ENCODE peak calls at places on chromosomes 11 and 22, in nine cellular contexts. H is CD8-positive, alpha-beta memory T cell; J is CD8-positive, alpha-beta T cell; S is colonic mucosa; Y is pancreas; G is psoas muscle; U is tibial nerve; D is heart left ventricle; W is A549. Q is an unnamed sample.

GRCh38 chr11:112166561-112166960 is 611 bp upstream of the TEX12 start:
- DNase-seq in H (no peak), J (no peak), S (peak; percentile 62), Y (no peak), G (no peak), U (no peak), D (no peak), W (no peak), Q (no peak)

GRCh38 chr11:96307748-96308133 is 35.3 kb downstream of the MAML2 start:
- DNase-seq in H (no peak), J (no peak), S (peak; percentile 75), Y (no peak), G (no peak), U (no peak), D (no peak), W (peak; percentile 38), Q (no peak)

GRCh38 chr11:7543302-7543701 is 29.5 kb downstream of the PPFIBP2 start:
- DNase-seq in H (no peak), J (no peak), S (no peak), Y (no peak), G (no peak), U (no peak), D (no peak), W (no peak), Q (no peak)

GRCh38 chr11:108561535-108561991 is 32.0 kb downstream of the EXPH5 start:
- DNase-seq in H (no peak), J (no peak), S (no peak), Y (no peak), G (no peak), U (no peak), D (no peak), W (no peak), Q (no peak)

GRCh38 chr11:102760355-102761035 is 19.9 kb downstream of the MMP10 start:
- DNase-seq in H (no peak), J (no peak), S (no peak), Y (no peak), G (no peak), U (no peak), D (no peak), W (peak; percentile 18), Q (no peak)

GRCh38 chr11:128379587-128380279 is 207.6 kb downstream of the ETS1 start:
- DNase-seq in H (peak; percentile 10), J (peak; percentile 33), S (no peak), Y (no peak), G (no peak), U (no peak), D (no peak), W (no peak), Q (no peak)

GRCh38 chr11:62732830-62733229 is 4.5 kb downstream of the TTC9C start:
- DNase-seq in H (peak; percentile 19), J (no peak), S (no peak), Y (no peak), G (no peak), U (no peak), D (no peak), W (no peak), Q (no peak)

GRCh38 chr11:12381875-12382274 is 4.5 kb downstream of the PARVA start:
- DNase-seq in H (no peak), J (no peak), S (no peak), Y (no peak), G (no peak), U (no peak), D (no peak), W (no peak), Q (no peak)

GRCh38 chr22:30837531-30837930 is 131.0 kb downstream of the MORC2 start:
- DNase-seq in H (no peak), J (no peak), S (no peak), Y (no peak), G (no peak), U (no peak), D (no peak), W (no peak), Q (no peak)

GRCh38 chr11:36465449-36466163 is 44.5 kb downstream of the TRAF6 start:
- DNase-seq in H (no peak), J (no peak), S (no peak), Y (no peak), G (no peak), U (no peak), D (no peak), W (no peak), Q (no peak)

GRCh38 chr11:100635194-100635593 is 51.9 kb upstream of the ARHGAP42 start:
- DNase-seq in H (no peak), J (no peak), S (no peak), Y (no peak), G (no peak), U (no peak), D (no peak), W (no peak), Q (no peak)

GRCh38 chr11:63917685-63918523 is 940 bp upstream of the RCOR2 start:
- DNase-seq in H (peak; percentile 33), J (peak; percentile 36), S (peak; percentile 90), Y (peak; percentile 67), G (peak; percentile 88), U (peak; percentile 34), D (peak; percentile 86), W (peak; percentile 62), Q (no peak)

GRCh38 chr11:125990244-125990643 is 44.4 kb downstream of the VSIG10L2 start:
- DNase-seq in H (no peak), J (no peak), S (no peak), Y (no peak), G (no peak), U (no peak), D (peak; percentile 32), W (no peak), Q (peak; percentile 73)

GRCh38 chr11:46296520-46297448 is 19.3 kb downstream of the CREB3L1 start:
- DNase-seq in H (no peak), J (no peak), S (no peak), Y (no peak), G (peak; percentile 65), U (no peak), D (peak; percentile 53), W (no peak), Q (no peak)

GRCh38 chr11:8317164-8317563 is 53.5 kb upstream of the LMO1 start:
- DNase-seq in H (no peak), J (no peak), S (no peak), Y (no peak), G (no peak), U (no peak), D (no peak), W (no peak), Q (no peak)

GRCh38 chr11:70307176-70307575 is 36.7 kb downstream of the PPFIA1 start:
- DNase-seq in H (no peak), J (no peak), S (no peak), Y (no peak), G (no peak), U (no peak), D (no peak), W (no peak), Q (no peak)
- H3K4me1 ChIP-seq in H (no peaks in the 10 kb centered on the region), J (no peaks in the 10 kb centered on the region), S (no peaks in the 10 kb centered on the region), Y (no peaks in the 10 kb centered on the region), G (no peaks in the 10 kb centered on the region), U (peaks cover 14% of the 10 kb centered on the region), D (peaks cover 4% of the 10 kb centered on the region), W (peaks cover 29% of the 10 kb centered on the region), Q (peaks cover 6% of the 10 kb centered on the region)

GRCh38 chr11:114158886-114159285 is 99.4 kb downstream of the ZBTB16 start:
- DNase-seq in H (no peak), J (no peak), S (no peak), Y (no peak), G (peak; percentile 75), U (peak; percentile 21), D (no peak), W (no peak), Q (no peak)
- H3K4me1 ChIP-seq in H (peaks cover 53% of the 10 kb centered on the region), J (peaks cover 59% of the 10 kb centered on the region), S (peaks cover 25% of the 10 kb centered on the region), Y (peaks cover 50% of the 10 kb centered on the region), G (peaks cover 91% of the 10 kb centered on the region), U (peaks cover 90% of the 10 kb centered on the region), D (peaks cover 87% of the 10 kb centered on the region), W (peaks cover 25% of the 10 kb centered on the region), Q (peaks cover 67% of the 10 kb centered on the region)

DNA sequence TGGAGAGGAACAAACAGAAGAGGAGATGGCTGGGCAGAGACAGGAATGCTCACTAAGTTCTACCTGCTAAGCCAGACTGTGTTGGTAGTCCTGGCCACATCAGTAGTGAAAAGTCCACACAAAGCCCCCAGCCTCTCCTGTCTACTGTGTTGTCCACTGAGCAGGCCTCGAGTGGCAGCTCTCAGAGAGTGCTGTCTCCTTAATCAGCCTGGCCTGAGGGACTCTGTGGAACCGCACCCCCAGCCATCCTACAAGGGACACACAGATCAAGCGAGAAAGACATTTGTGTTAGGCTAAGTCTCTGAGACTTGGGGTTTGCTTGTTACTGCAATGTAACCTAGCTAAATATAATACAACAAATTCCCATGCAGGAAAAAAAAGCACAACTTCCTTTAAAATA is 71.0 kb downstream of the PACSIN2 start:
- DNase-seq in H (no peak), J (no peak), S (no peak), Y (no peak), G (no peak), U (no peak), D (no peak), W (no peak), Q (no peak)
- H3K4me1 ChIP-seq in H (peaks cover 23% of the 10 kb centered on the region), J (peaks cover 28% of the 10 kb centered on the region), S (peaks cover 38% of the 10 kb centered on the region), Y (peaks cover 58% of the 10 kb centered on the region), G (peaks cover 79% of the 10 kb centered on the region), U (peaks cover 54% of the 10 kb centered on the region), D (peaks cover 70% of the 10 kb centered on the region), W (peaks cover 69% of the 10 kb centered on the region), Q (peaks cover 32% of the 10 kb centered on the region)

GRCh38 chr22:43160497-43161126 is 9.3 kb downstream of the TSPO start:
- DNase-seq in H (no peak), J (no peak), S (no peak), Y (no peak), G (no peak), U (no peak), D (no peak), W (no peak), Q (no peak)

GRCh38 chr22:43159484-43160178 is 8.3 kb downstream of the TSPO start:
- DNase-seq in H (no peak), J (no peak), S (peak; percentile 96), Y (peak; percentile 68), G (peak; percentile 62), U (no peak), D (no peak), W (no peak), Q (no peak)

GRCh38 chr22:43155789-43156188 is 4.4 kb downstream of the TSPO start:
- DNase-seq in H (no peak), J (no peak), S (no peak), Y (no peak), G (no peak), U (no peak), D (no peak), W (no peak), Q (no peak)

GRCh38 chr22:43157874-43158546 is 6.7 kb downstream of the TSPO start:
- DNase-seq in H (no peak), J (no peak), S (no peak), Y (no peak), G (no peak), U (no peak), D (no peak), W (no peak), Q (no peak)

DNA sequence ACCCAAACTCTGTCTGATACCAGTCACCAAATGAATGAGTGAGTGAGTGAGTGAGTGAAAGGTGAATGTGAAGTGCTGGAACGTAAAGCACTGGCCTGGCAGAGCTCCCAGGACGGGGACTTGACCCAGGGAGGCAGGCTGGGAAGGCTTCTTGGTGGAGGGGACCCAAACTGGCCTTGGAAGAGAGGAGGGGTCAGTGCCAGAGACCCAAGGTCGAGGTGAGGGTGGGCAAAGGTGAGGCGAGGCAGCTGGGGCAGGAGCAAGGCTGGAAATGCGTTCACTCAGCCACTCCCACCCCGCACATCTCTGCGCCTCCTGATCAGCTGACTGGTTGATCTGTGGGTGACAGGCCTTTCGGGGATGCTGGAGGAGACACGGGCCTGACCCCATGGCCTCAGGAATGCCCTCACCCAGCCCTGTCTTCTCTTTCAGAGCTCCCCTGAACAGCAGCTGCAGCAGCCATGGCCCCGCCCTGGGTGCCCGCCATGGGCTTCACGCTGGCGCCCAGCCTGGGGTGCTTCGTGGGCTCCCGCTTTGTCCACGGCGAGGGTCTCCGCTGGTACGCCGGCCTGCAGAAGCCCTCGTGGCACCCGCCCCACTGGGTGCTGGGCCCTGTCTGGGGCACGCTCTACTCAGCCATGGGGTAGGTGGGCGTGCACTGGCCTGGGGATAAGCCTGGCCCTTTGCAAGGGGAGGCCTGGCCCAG is 7.6 kb downstream of the TSPO start:
- DNase-seq in H (no peak), J (no peak), S (no peak), Y (no peak), G (peak; percentile 52), U (no peak), D (no peak), W (no peak), Q (no peak)
- H3K4me1 ChIP-seq in H (no peaks in the 10 kb centered on the region), J (no peaks in the 10 kb centered on the region), S (peaks cover 11% of the 10 kb centered on the region), Y (no peaks in the 10 kb centered on the region), G (peaks cover 9% of the 10 kb centered on the region), U (peaks cover 6% of the 10 kb centered on the region), D (peaks cover 10% of the 10 kb centered on the region), W (peaks cover 1% of the 10 kb centered on the region), Q (no peaks in the 10 kb centered on the region)

Q was measured in lung.